ENCODE peak calls at places on chromosomes 12 and 14, in eight cellular contexts. M is neuronal stem cell, O is thoracic aorta, V is A549, P is heart left ventricle, E is upper lobe of right lung, Q is uterus, I is right lobe of liver. B is an unnamed sample. For H3K9me3, the result is how much of the 10 kb centered on the place peaks cover.

GRCh38 chr14:42002139-42002538 is 395.5 kb downstream of the LRFN5 start:
- DNase-seq in M (no peak), O (no peak), V (no peak), P (no peak), E (no peak), Q (no peak), I (no peak), B (no peak)

GRCh38 chr12:113230315-113231274 is 9.3 kb downstream of the TPCN1 start:
- DNase-seq in M (no peak), O (no peak), V (no peak), P (no peak), E (peak), Q (no peak), I (no peak), B (peak)

GRCh38 chr14:38108681-38109080 is 99.0 kb upstream of the SSTR1 start:
- DNase-seq in M (no peak), O (no peak), V (no peak), P (no peak), E (no peak), Q (no peak), I (no peak), B (no peak)

GRCh38 chr12:115451785-115452736 is 768.1 kb upstream of the TBX3 start:
- DNase-seq in M (peak), O (no peak), V (no peak), P (peak), E (peak), Q (no peak), I (no peak), B (no peak)

GRCh38 chr14:30608533-30609006 is 13.5 kb upstream of the SCFD1 start:
- DNase-seq in M (no peak), O (no peak), V (peak), P (no peak), E (no peak), Q (no peak), I (no peak), B (peak)

GRCh38 chr12:57522019-57522886 is at the start of gene MBD6:
- DNase-seq in M (peak), O (peak), V (peak), P (peak), E (peak), Q (peak), I (peak), B (peak)

GRCh38 chr12:127677537-127678131 is 589.3 kb upstream of the TMEM132C start:
- DNase-seq in M (peak), O (peak), V (peak), P (peak), E (no peak), Q (peak), I (peak), B (no peak)

GRCh38 chr14:94975366-94975765 is 182.0 kb downstream of the DICER1 start:
- DNase-seq in M (no peak), O (no peak), V (no peak), P (no peak), E (no peak), Q (no peak), I (no peak), B (no peak)

GRCh38 chr14:95695913-95696312 is 9.7 kb downstream of the TCL1B start:
- DNase-seq in M (no peak), O (no peak), V (no peak), P (no peak), E (no peak), Q (no peak), I (no peak), B (no peak)

GRCh38 chr14:54425068-54425467 is 16.1 kb downstream of the CNIH1 start:
- DNase-seq in M (no peak), O (no peak), V (no peak), P (no peak), E (no peak), Q (no peak), I (no peak), B (no peak)

GRCh38 chr12:104372048-104372720 is 68.6 kb downstream of the EID3 start:
- DNase-seq in M (no peak), O (no peak), V (peak), P (no peak), E (no peak), Q (no peak), I (no peak), B (no peak)

GRCh38 chr14:53953002-53953827 is 3.4 kb downstream of the BMP4 start:
- DNase-seq in M (no peak), O (no peak), V (peak), P (peak), E (peak), Q (peak), I (peak), B (peak)

GRCh38 chr14:102749833-102750775 is 27.1 kb upstream of the TRAF3 start:
- DNase-seq in M (no peak), O (no peak), V (no peak), P (no peak), E (no peak), Q (no peak), I (no peak), B (no peak)

GRCh38 chr12:47750229-47750798 is 8.4 kb downstream of the RAPGEF3 start:
- DNase-seq in M (no peak), O (no peak), V (no peak), P (no peak), E (no peak), Q (no peak), I (no peak), B (no peak)

GRCh38 chr14:77151918-77152588 is 10.5 kb upstream of the ZDHHC22 start:
- DNase-seq in M (no peak), O (no peak), V (peak), P (no peak), E (no peak), Q (no peak), I (no peak), B (no peak)

GRCh38 chr12:28937196-28937595 is 211.9 kb upstream of the FAR2 start:
- DNase-seq in M (no peak), O (no peak), V (no peak), P (no peak), E (no peak), Q (no peak), I (no peak), B (no peak)

GRCh38 chr14:23252420-23253333 is 14.9 kb downstream of the RNF212B start:
- DNase-seq in M (no peak), O (no peak), V (no peak), P (no peak), E (no peak), Q (no peak), I (no peak), B (no peak)

GRCh38 chr14:30223966-30224365 is 296.3 kb upstream of the PRKD1 start:
- DNase-seq in M (no peak), O (no peak), V (no peak), P (no peak), E (no peak), Q (peak), I (peak), B (no peak)

GRCh38 chr12:119693006-119693405 is 25.1 kb downstream of the PRKAB1 start:
- DNase-seq in M (no peak), O (no peak), V (no peak), P (peak), E (no peak), Q (peak), I (no peak), B (no peak)

GRCh38 chr14:103016071-103016470 is 41.3 kb downstream of the CDC42BPB start:
- DNase-seq in M (no peak), O (no peak), V (no peak), P (peak), E (peak), Q (no peak), I (peak), B (no peak)

GRCh38 chr14:66009104-66009503 is 477.1 kb upstream of the CCDC196 start:
- DNase-seq in M (peak), O (no peak), V (peak), P (no peak), E (no peak), Q (no peak), I (no peak), B (no peak)

GRCh38 chr14:74426202-74426582 is at the start of gene SYNDIG1L:
- DNase-seq in M (no peak), O (no peak), V (no peak), P (no peak), E (no peak), Q (no peak), I (no peak), B (no peak)

GRCh38 chr14:32774214-32774613 is 164.5 kb upstream of the NPAS3 start:
- DNase-seq in M (no peak), O (no peak), V (no peak), P (no peak), E (no peak), Q (no peak), I (no peak), B (no peak)

GRCh38 chr14:88868558-88869159 is 44.2 kb downstream of the TTC8 start:
- DNase-seq in M (no peak), O (no peak), V (peak), P (no peak), E (no peak), Q (no peak), I (no peak), B (no peak)

GRCh38 chr14:103123128-103123633 is at the start of gene TNFAIP2:
- DNase-seq in M (no peak), O (no peak), V (peak), P (peak), E (peak), Q (peak), I (peak), B (peak)

GRCh38 chr12:91382081-91382543 is 199.5 kb upstream of the DCN start:
- DNase-seq in M (peak), O (peak), V (peak), P (peak), E (peak), Q (peak), I (peak), B (peak)

GRCh38 chr14:50139192-50139591 is 22.8 kb upstream of the VCPKMT start:
- DNase-seq in M (no peak), O (no peak), V (no peak), P (no peak), E (no peak), Q (no peak), I (no peak), B (no peak)

GRCh38 chr14:37673439-37673838 is 78.0 kb downstream of the TTC6 start:
- DNase-seq in M (no peak), O (no peak), V (no peak), P (no peak), E (no peak), Q (no peak), I (no peak), B (no peak)

GRCh38 chr14:24366375-24366663 is 1.7 kb upstream of the NFATC4 start:
- DNase-seq in M (no peak), O (no peak), V (no peak), P (no peak), E (no peak), Q (no peak), I (no peak), B (no peak)

GRCh38 chr12:115572440-115572839 is 705.1 kb downstream of the MED13L start:
- DNase-seq in M (no peak), O (no peak), V (no peak), P (no peak), E (no peak), Q (no peak), I (no peak), B (no peak)

GRCh38 chr12:42372154-42372791 is 46.3 kb downstream of the PPHLN1 start:
- DNase-seq in M (peak), O (no peak), V (peak), P (no peak), E (no peak), Q (no peak), I (no peak), B (no peak)

DNA sequence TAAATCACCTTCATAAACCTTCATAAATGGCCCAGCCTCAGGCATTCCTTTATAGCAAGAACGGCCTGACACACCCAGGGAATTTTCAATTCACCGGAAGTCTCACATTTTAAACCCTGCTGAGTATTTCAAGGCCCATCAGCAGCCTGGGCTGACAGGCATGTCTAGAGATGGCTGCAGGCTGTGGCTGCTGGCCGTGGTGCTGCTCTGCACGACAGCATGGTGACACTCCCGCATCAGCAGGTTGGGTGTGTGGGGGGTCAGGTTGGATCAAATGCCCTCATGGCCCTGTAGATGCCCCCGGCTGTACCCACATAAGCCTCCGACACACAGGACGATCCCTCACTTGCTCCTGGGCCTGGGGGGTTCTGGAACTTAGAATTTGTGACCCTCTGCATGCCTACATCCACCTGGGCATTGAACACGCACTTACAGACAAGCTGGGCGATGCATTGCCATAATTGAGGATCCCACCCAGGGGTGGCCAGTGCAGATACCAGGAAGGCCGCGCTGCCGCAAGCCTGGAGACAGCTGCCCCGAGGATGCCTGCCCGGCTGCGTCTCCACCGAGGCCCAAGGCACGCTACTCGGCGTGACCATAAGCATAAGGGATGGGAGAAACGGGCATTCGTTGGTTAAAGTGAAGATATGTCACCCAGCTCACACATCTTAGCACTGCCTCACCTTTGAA is 124.3 kb downstream of the PIWIL1 start:
- DNase-seq in M (no peak), O (no peak), V (no peak), P (no peak), E (no peak), Q (no peak), I (no peak), B (no peak)
- H3K9me3 ChIP-seq in M (under half), O (under half), V (under half), P (under half), E (under half), Q (under half), I (under half), B (under half)

DNA sequence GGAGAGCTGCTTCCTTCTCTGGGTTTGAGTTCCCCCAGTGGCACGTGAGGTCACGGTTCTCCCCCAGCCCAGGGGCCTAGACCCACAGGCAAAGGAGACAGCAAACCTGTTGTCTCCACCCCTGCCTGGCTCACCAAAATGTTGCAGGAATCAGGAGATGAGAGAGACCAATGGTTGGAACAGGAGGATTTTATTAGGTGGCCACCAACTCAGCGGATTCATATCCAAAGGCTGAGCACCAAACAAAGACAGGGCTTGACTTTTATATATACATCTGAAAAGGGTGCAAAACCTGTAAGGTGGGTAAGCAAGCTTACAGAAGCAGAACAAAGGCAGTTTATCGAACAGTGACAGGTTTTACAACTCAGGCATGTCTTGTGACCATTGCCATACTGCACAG is 9.2 kb upstream of the ADAM21 start:
- DNase-seq in M (no peak), O (no peak), V (peak), P (no peak), E (no peak), Q (no peak), I (no peak), B (no peak)
- H3K9me3 ChIP-seq in M (under half), O (under half), V (under half), P (under half), E (under half), Q (under half), I (under half), B (under half)

GRCh38 chr14:56160058-56160457 is 41.8 kb downstream of the PELI2 start:
- DNase-seq in M (no peak), O (no peak), V (no peak), P (no peak), E (no peak), Q (no peak), I (no peak), B (no peak)
- H3K9me3 ChIP-seq in M (under half), O (under half), V (under half), P (under half), E (under half), Q (under half), I (under half), B (under half)

DNA sequence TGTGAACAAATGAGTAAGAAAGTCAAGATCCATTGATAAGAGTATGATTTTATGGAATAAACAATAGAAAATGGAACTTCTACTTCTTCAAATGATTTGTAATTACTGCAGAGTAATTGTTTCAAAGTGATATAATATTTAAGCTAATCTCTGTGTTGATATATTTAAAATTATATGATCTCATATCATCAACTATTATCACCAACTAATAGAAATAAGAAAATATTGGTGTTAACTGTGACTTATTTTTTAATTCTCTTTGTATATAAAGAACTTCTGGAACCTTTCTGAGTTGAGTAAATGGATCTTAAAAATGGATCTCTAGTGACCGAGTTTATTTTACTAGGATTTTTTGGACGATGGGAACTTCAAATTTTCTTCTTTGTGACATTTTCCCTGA is at the start of gene OR4L1:
- DNase-seq in M (no peak), O (no peak), V (no peak), P (no peak), E (no peak), Q (no peak), I (no peak), B (no peak)
- H3K9me3 ChIP-seq in M (under half), O (under half), V (under half), P (under half), E (under half), Q (under half), I (under half), B (under half)

GRCh38 chr12:87233636-87234035 is 795.6 kb downstream of the C12orf50 start:
- DNase-seq in M (no peak), O (no peak), V (no peak), P (no peak), E (no peak), Q (no peak), I (no peak), B (no peak)
- H3K9me3 ChIP-seq in M (under half), O (under half), V (under half), P (under half), E (under half), Q (under half), I (under half), B (under half)

GRCh38 chr12:126507231-126507630 is 1442.0 kb downstream of the AACS start:
- DNase-seq in M (no peak), O (no peak), V (no peak), P (no peak), E (no peak), Q (no peak), I (no peak), B (no peak)

GRCh38 chr12:126512916-126513913 is 1448.0 kb downstream of the AACS start:
- DNase-seq in M (no peak), O (no peak), V (no peak), P (no peak), E (no peak), Q (no peak), I (no peak), B (no peak)

GRCh38 chr12:126506426-126507182 is 1441.4 kb downstream of the AACS start:
- DNase-seq in M (no peak), O (no peak), V (no peak), P (no peak), E (no peak), Q (no peak), I (no peak), B (no peak)

GRCh38 chr12:126510630-126511029 is 1445.4 kb downstream of the AACS start:
- DNase-seq in M (no peak), O (no peak), V (no peak), P (no peak), E (no peak), Q (no peak), I (no peak), B (no peak)

DNA sequence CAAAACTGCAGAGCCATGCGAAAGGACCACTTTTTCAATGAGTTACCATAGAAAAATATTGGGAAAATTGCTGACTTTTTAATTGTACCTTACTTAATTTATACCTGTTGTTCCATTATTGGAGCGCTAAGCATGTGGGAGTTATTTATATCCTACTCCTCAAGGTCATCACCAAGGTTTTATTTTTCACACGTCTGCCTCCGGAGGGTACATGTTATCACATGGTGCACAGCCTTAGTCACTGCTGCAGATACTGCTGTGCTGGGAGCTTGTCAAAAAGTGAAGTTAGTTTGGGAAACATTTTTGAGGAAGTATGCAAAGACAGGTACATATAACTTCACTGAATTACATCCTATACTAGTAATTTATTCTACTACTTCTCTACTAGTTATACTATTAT is 1444.4 kb downstream of the AACS start:
- DNase-seq in M (no peak), O (no peak), V (no peak), P (no peak), E (no peak), Q (no peak), I (no peak), B (no peak)
- H3K9me3 ChIP-seq in M (under half), O (under half), V (under half), P (under half), E (under half), Q (under half), I (under half), B (under half)

GRCh38 chr14:104247336-104248202 is 109.2 kb downstream of the KIF26A start:
- DNase-seq in M (no peak), O (no peak), V (no peak), P (no peak), E (peak), Q (no peak), I (peak), B (no peak)
- H3K9me3 ChIP-seq in M (under half), O (under half), V (under half), P (under half), E (under half), Q (under half), I (under half), B (under half)

GRCh38 chr12:83660727-83661126 is 974.0 kb downstream of the TMTC2 start:
- DNase-seq in M (no peak), O (no peak), V (no peak), P (no peak), E (no peak), Q (no peak), I (no peak), B (no peak)

DNA sequence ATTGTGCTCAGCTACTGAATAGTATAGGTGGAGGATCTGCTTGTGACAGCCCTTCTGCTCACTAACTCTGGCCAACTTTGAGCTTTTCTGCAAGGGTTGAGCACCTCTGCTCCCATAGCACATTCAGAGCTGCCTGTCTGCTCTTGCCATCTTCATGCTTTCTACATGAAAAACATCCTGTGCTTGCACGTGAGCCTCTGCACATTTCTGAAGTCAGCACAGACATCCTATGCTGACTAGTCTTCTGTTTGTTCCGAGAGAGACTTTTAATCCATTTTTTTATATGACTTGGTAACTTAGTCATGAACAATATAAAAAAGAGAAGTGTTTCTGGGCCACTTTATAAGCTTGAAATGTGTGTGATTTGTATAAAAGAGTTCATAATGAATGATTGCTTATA is 969.3 kb downstream of the TMTC2 start:
- DNase-seq in M (no peak), O (no peak), V (no peak), P (no peak), E (no peak), Q (no peak), I (no peak), B (no peak)
- H3K9me3 ChIP-seq in M (under half), O (under half), V (under half), P (under half), E (under half), Q (under half), I (under half), B (under half)

B was measured in gastrocnemius medialis.